ENCODE peak calls at places on chromosomes 4 and X, in seven cellular contexts. Y is Right ventricle myocardium superior; X is AML-193; E is breast epithelium; Q is fibroblast of the conjunctiva; U is activated naive CD8-positive, alpha-beta T cell treated with anti-CD3 and anti-CD28 coated beads, Interleukin-2, amount 50 U/mL, for 24 hours; T is ovary. Z is an unnamed sample.

GRCh38 chrX:29453333-29453732 is 762.0 kb upstream of the MAGEB2 start:
- DNase-seq in Y (no peak), X (no peak), E (no peak), Q (no peak), U (no peak), T (no peak), Z (no peak)

GRCh38 chr4:77878176-77878575 is 15.5 kb downstream of the MRPL1 start:
- DNase-seq in Y (no peak), X (no peak), E (no peak), Q (no peak), U (no peak), T (no peak), Z (no peak)

GRCh38 chr4:67500373-67500772 is 44.9 kb downstream of the CENPC start:
- DNase-seq in Y (no peak), X (no peak), E (no peak), Q (no peak), U (no peak), T (no peak), Z (no peak)

GRCh38 chr4:40189997-40190396 is 6.8 kb upstream of the RHOH start:
- DNase-seq in Y (no peak), X (no peak), E (no peak), Q (no peak), U (no peak), T (peak), Z (peak)

GRCh38 chr4:2925931-2926860 is 37.0 kb downstream of the NOP14 start:
- DNase-seq in Y (peak), X (no peak), E (peak), Q (no peak), U (no peak), T (no peak), Z (no peak)

GRCh38 chr4:76607266-76607799 is 172.3 kb downstream of the SHROOM3 start:
- DNase-seq in Y (no peak), X (no peak), E (no peak), Q (no peak), U (no peak), T (no peak), Z (no peak)

GRCh38 chr4:47704693-47705325 is 133.1 kb downstream of the CORIN start:
- DNase-seq in Y (no peak), X (peak), E (no peak), Q (peak), U (peak), T (no peak), Z (peak)

GRCh38 chr4:34371676-34372075 is 1872.6 kb downstream of the ARAP2 start:
- DNase-seq in Y (no peak), X (no peak), E (no peak), Q (no peak), U (no peak), T (no peak), Z (no peak)

GRCh38 chrX:15947648-15948317 is 93.2 kb upstream of the AP1S2 start:
- DNase-seq in Y (no peak), X (no peak), E (no peak), Q (no peak), U (no peak), T (no peak), Z (peak)

GRCh38 chr4:168741281-168742173 is 244.7 kb downstream of the PALLD start:
- DNase-seq in Y (no peak), X (peak), E (no peak), Q (no peak), U (no peak), T (no peak), Z (no peak)

GRCh38 chr4:108693819-108694218 is 43.4 kb downstream of the OSTC start:
- DNase-seq in Y (no peak), X (no peak), E (no peak), Q (no peak), U (no peak), T (no peak), Z (no peak)

GRCh38 chr4:59637596-59637995 is 1562.5 kb upstream of the ADGRL3 start:
- DNase-seq in Y (no peak), X (no peak), E (no peak), Q (no peak), U (no peak), T (no peak), Z (no peak)